ENCODE peak calls at places on chromosomes 11 and 22, in four cellular contexts. K is activated CD4-positive, alpha-beta T cell treated with anti-CD3 and anti-CD28 coated beads, Interleukin-2, amount 10 ng/mL, durations not matched to agents 7 days and 5 days; C is right lobe of liver; V is activated CD8-positive, alpha-beta memory T cell treated with anti-CD3 and anti-CD28 coated beads, Interleukin-2, amount 50 U/mL, for 4 hours. X is an unnamed sample.

GRCh38 chr22:30270841-30271240 is 4.2 kb upstream of the OSM start:
- DNase-seq in K (no peak), C (peak), V (no peak), X (peak)

GRCh38 chr11:74460065-74460464 is 7.3 kb downstream of the KCNE3 start:
- DNase-seq in K (no peak), C (no peak), V (no peak), X (no peak)

GRCh38 chr11:88106685-88107084 is 68.6 kb downstream of the RAB38 start:
- DNase-seq in K (no peak), C (no peak), V (no peak), X (no peak)

GRCh38 chr11:20221546-20221945 is 61.3 kb upstream of the DBX1 start:
- DNase-seq in K (no peak), C (no peak), V (no peak), X (no peak)

GRCh38 chr11:127789887-127790286 is 789.3 kb upstream of the KIRREL3 start:
- DNase-seq in K (no peak), C (peak), V (no peak), X (no peak)

GRCh38 chr11:16924826-16925494 is 89.3 kb downstream of the PLEKHA7 start:
- DNase-seq in K (no peak), C (peak), V (no peak), X (no peak)

GRCh38 chr11:20077973-20078372 is 82.3 kb downstream of the DBX1 start:
- DNase-seq in K (no peak), C (no peak), V (no peak), X (no peak)

GRCh38 chr11:71463331-71464211 is 10.6 kb downstream of the NADSYN1 start:
- DNase-seq in K (no peak), C (peak), V (no peak), X (no peak)

GRCh38 chr11:60972182-60973030 is 926 bp downstream of the CD6 start:
- DNase-seq in K (peak), C (no peak), V (no peak), X (no peak)

GRCh38 chr11:111526501-111526900 is 11.9 kb downstream of the HOATZ start:
- DNase-seq in K (no peak), C (no peak), V (peak), X (no peak)

GRCh38 chr11:64318694-64319420 is 936 bp downstream of the PRDX5 start:
- DNase-seq in K (no peak), C (no peak), V (no peak), X (no peak)

GRCh38 chr11:107562647-107563208 is 2.8 kb downstream of the ALKBH8 start:
- DNase-seq in K (no peak), C (no peak), V (no peak), X (no peak)

GRCh38 chr11:43557553-43558031 is 122.9 kb upstream of the HSD17B12 start:
- DNase-seq in K (no peak), C (no peak), V (no peak), X (no peak)

GRCh38 chr11:132126973-132127900 is 756.8 kb downstream of the NTM start:
- DNase-seq in K (no peak), C (peak), V (no peak), X (no peak)

GRCh38 chr11:75328426-75329277 is 22.8 kb downstream of the ARRB1 start:
- DNase-seq in K (peak), C (peak), V (peak), X (peak)

GRCh38 chr11:96188625-96189006 is 154.4 kb downstream of the MAML2 start:
- DNase-seq in K (peak), C (no peak), V (peak), X (peak)

GRCh38 chr11:46367244-46367915 is 14.1 kb upstream of the MDK start:
- DNase-seq in K (peak), C (peak), V (peak), X (no peak)

GRCh38 chr11:61155312-61155711 is 5.9 kb downstream of the VPS37C start:
- DNase-seq in K (no peak), C (no peak), V (no peak), X (no peak)

GRCh38 chr11:61866231-61866957 is 25.0 kb downstream of the FADS3 start:
- DNase-seq in K (no peak), C (no peak), V (no peak), X (no peak)

GRCh38 chr22:48485144-48486135 is 1342.2 kb downstream of the BRD1 start:
- DNase-seq in K (no peak), C (no peak), V (no peak), X (no peak)

GRCh38 chr11:84165139-84165538 is 879.0 kb upstream of the CCDC90B start:
- DNase-seq in K (no peak), C (no peak), V (no peak), X (no peak)

X was measured in AML-193.